ENCODE peak calls at places on chromosome 3, in ten cellular contexts. One of them, this sample, is unnamed.

GRCh38 chr3:147422226-147422933 is 13.2 kb downstream of the ZIC1 start:
- DNase-seq in stomach: no peak
- DNase-seq in mammary epithelial cell: no peak
- DNase-seq in OCI-LY7: no peak
- DNase-seq in sigmoid colon: no peak
- DNase-seq in brain microvascular endothelial cell: peak
- DNase-seq in fibroblast of lung: no peak
- DNase-seq in ovary: no peak
- DNase-seq in body of pancreas: no peak
- DNase-seq in PC-3: no peak
- DNase-seq in this sample: no peak

GRCh38 chr3:57112206-57112605 is 51.7 kb downstream of the SPATA12 start:
- DNase-seq in fibroblast of lung: no peak
- DNase-seq in ovary: no peak
- DNase-seq in body of pancreas: no peak
- DNase-seq in brain microvascular endothelial cell: no peak
- DNase-seq in sigmoid colon: no peak
- DNase-seq in OCI-LY7: peak
- DNase-seq in PC-3: no peak
- DNase-seq in stomach: no peak
- DNase-seq in mammary epithelial cell: no peak
- DNase-seq in this sample: no peak

GRCh38 chr3:51422211-51422610 is 31.1 kb downstream of the RBM15B start:
- DNase-seq in fibroblast of lung: no peak
- DNase-seq in stomach: no peak
- DNase-seq in sigmoid colon: no peak
- DNase-seq in mammary epithelial cell: no peak
- DNase-seq in OCI-LY7: no peak
- DNase-seq in ovary: no peak
- DNase-seq in body of pancreas: no peak
- DNase-seq in brain microvascular endothelial cell: no peak
- DNase-seq in PC-3: no peak
- DNase-seq in this sample: no peak

GRCh38 chr3:178419078-178419477 is 117.2 kb upstream of the KCNMB2 start:
- DNase-seq in ovary: no peak
- DNase-seq in body of pancreas: no peak
- DNase-seq in mammary epithelial cell: peak
- DNase-seq in stomach: no peak
- DNase-seq in PC-3: peak
- DNase-seq in brain microvascular endothelial cell: peak
- DNase-seq in fibroblast of lung: peak
- DNase-seq in sigmoid colon: no peak
- DNase-seq in OCI-LY7: no peak
- DNase-seq in this sample: no peak

GRCh38 chr3:37904614-37905047 is 43.0 kb downstream of the CTDSPL start:
- DNase-seq in ovary: no peak
- DNase-seq in PC-3: no peak
- DNase-seq in body of pancreas: no peak
- DNase-seq in OCI-LY7: no peak
- DNase-seq in mammary epithelial cell: peak
- DNase-seq in sigmoid colon: no peak
- DNase-seq in brain microvascular endothelial cell: peak
- DNase-seq in fibroblast of lung: peak
- DNase-seq in stomach: no peak
- DNase-seq in this sample: no peak

GRCh38 chr3:147256739-147257138 is 149.6 kb downstream of the ZIC4 start:
- DNase-seq in PC-3: no peak
- DNase-seq in stomach: no peak
- DNase-seq in body of pancreas: no peak
- DNase-seq in ovary: no peak
- DNase-seq in brain microvascular endothelial cell: no peak
- DNase-seq in mammary epithelial cell: no peak
- DNase-seq in OCI-LY7: no peak
- DNase-seq in fibroblast of lung: no peak
- DNase-seq in sigmoid colon: no peak
- DNase-seq in this sample: no peak

GRCh38 chr3:138412821-138413531 is 21.4 kb upstream of the ESYT3 start:
- DNase-seq in ovary: no peak
- DNase-seq in fibroblast of lung: peak
- DNase-seq in OCI-LY7: no peak
- DNase-seq in stomach: no peak
- DNase-seq in sigmoid colon: no peak
- DNase-seq in brain microvascular endothelial cell: no peak
- DNase-seq in PC-3: peak
- DNase-seq in mammary epithelial cell: no peak
- DNase-seq in body of pancreas: no peak
- DNase-seq in this sample: no peak

GRCh38 chr3:25021816-25022215 is 406.2 kb upstream of the RARB start:
- DNase-seq in fibroblast of lung: peak
- DNase-seq in sigmoid colon: no peak
- DNase-seq in stomach: no peak
- DNase-seq in OCI-LY7: no peak
- DNase-seq in mammary epithelial cell: peak
- DNase-seq in ovary: no peak
- DNase-seq in brain microvascular endothelial cell: peak
- DNase-seq in PC-3: peak
- DNase-seq in body of pancreas: no peak
- DNase-seq in this sample: no peak

GRCh38 chr3:120093923-120094775 is at the start of gene GSK3B:
- DNase-seq in OCI-LY7: peak
- DNase-seq in brain microvascular endothelial cell: peak
- DNase-seq in stomach: peak
- DNase-seq in mammary epithelial cell: peak
- DNase-seq in fibroblast of lung: no peak
- DNase-seq in PC-3: no peak
- DNase-seq in body of pancreas: peak
- DNase-seq in ovary: peak
- DNase-seq in sigmoid colon: peak
- DNase-seq in this sample: no peak

GRCh38 chr3:185900228-185900627 is 37.6 kb downstream of the TRA2B start:
- DNase-seq in stomach: no peak
- DNase-seq in PC-3: peak
- DNase-seq in mammary epithelial cell: peak
- DNase-seq in ovary: no peak
- DNase-seq in brain microvascular endothelial cell: peak
- DNase-seq in sigmoid colon: no peak
- DNase-seq in fibroblast of lung: peak
- DNase-seq in body of pancreas: peak
- DNase-seq in OCI-LY7: no peak
- DNase-seq in this sample: no peak

GRCh38 chr3:43418601-43419272 is 132.4 kb downstream of the SNRK start:
- DNase-seq in PC-3: peak
- DNase-seq in sigmoid colon: no peak
- DNase-seq in fibroblast of lung: peak
- DNase-seq in stomach: no peak
- DNase-seq in brain microvascular endothelial cell: no peak
- DNase-seq in body of pancreas: peak
- DNase-seq in mammary epithelial cell: no peak
- DNase-seq in OCI-LY7: no peak
- DNase-seq in ovary: no peak
- DNase-seq in this sample: no peak

GRCh38 chr3:196985954-196986885 is 17.6 kb upstream of the PIGZ start:
- DNase-seq in sigmoid colon: peak
- DNase-seq in fibroblast of lung: no peak
- DNase-seq in body of pancreas: no peak
- DNase-seq in mammary epithelial cell: no peak
- DNase-seq in OCI-LY7: no peak
- DNase-seq in PC-3: no peak
- DNase-seq in brain microvascular endothelial cell: no peak
- DNase-seq in stomach: no peak
- DNase-seq in ovary: no peak
- DNase-seq in this sample: no peak

DNA sequence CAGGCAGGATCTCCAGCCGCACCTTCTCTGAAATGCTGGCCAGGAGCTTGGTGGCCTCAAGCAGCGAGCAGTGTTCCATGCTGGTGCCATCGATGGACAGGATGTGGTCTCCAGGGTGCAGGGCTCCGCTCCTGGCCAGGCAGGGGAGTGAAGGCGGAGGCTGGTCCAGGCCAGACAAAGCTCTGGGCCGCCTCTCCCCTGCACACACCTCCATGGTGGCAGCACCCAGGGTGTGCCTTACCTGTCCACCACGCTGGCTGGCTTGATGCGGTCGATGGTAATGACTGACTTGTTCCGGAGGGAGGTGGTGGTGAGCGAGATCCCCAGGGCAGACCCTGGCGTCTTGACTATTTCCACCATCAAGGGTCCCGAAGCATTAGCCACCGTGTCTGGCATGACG is 20.0 kb downstream of the GRIP2 start:
- DNase-seq in body of pancreas: no peak
- DNase-seq in fibroblast of lung: no peak
- DNase-seq in mammary epithelial cell: no peak
- DNase-seq in ovary: peak
- DNase-seq in OCI-LY7: no peak
- DNase-seq in sigmoid colon: peak
- DNase-seq in brain microvascular endothelial cell: no peak
- DNase-seq in stomach: no peak
- DNase-seq in PC-3: no peak
- DNase-seq in this sample: no peak
- TF ChIP-seq CTCF in body of pancreas: no peak
- TF ChIP-seq CTCF in fibroblast of lung: no peak
- TF ChIP-seq CTCF in mammary epithelial cell: no peak
- TF ChIP-seq CTCF in ovary: no peak
- TF ChIP-seq CTCF in OCI-LY7: no peak
- TF ChIP-seq CTCF in sigmoid colon: no peak
- TF ChIP-seq CTCF in brain microvascular endothelial cell: no peak
- TF ChIP-seq CTCF in stomach: no peak
- TF ChIP-seq CTCF in PC-3: no peak
- TF ChIP-seq CTCF in this sample: no peak

GRCh38 chr3:20142517-20142916 is 43.5 kb downstream of the SGO1 start:
- DNase-seq in ovary: no peak
- DNase-seq in sigmoid colon: no peak
- DNase-seq in mammary epithelial cell: no peak
- DNase-seq in brain microvascular endothelial cell: no peak
- DNase-seq in fibroblast of lung: no peak
- DNase-seq in body of pancreas: no peak
- DNase-seq in PC-3: no peak
- DNase-seq in stomach: no peak
- DNase-seq in OCI-LY7: no peak
- DNase-seq in this sample: no peak

GRCh38 chr3:20140881-20141280 is 45.1 kb downstream of the SGO1 start:
- DNase-seq in brain microvascular endothelial cell: no peak
- DNase-seq in PC-3: no peak
- DNase-seq in mammary epithelial cell: no peak
- DNase-seq in body of pancreas: no peak
- DNase-seq in stomach: no peak
- DNase-seq in sigmoid colon: no peak
- DNase-seq in OCI-LY7: no peak
- DNase-seq in fibroblast of lung: no peak
- DNase-seq in ovary: no peak
- DNase-seq in this sample: no peak

GRCh38 chr3:20143519-20143918 is 42.5 kb downstream of the SGO1 start:
- DNase-seq in OCI-LY7: no peak
- DNase-seq in body of pancreas: no peak
- DNase-seq in brain microvascular endothelial cell: no peak
- DNase-seq in mammary epithelial cell: no peak
- DNase-seq in fibroblast of lung: no peak
- DNase-seq in sigmoid colon: no peak
- DNase-seq in stomach: no peak
- DNase-seq in PC-3: no peak
- DNase-seq in ovary: no peak
- DNase-seq in this sample: no peak

GRCh38 chr3:20141306-20141705 is 44.7 kb downstream of the SGO1 start:
- DNase-seq in mammary epithelial cell: no peak
- DNase-seq in fibroblast of lung: no peak
- DNase-seq in brain microvascular endothelial cell: no peak
- DNase-seq in ovary: no peak
- DNase-seq in PC-3: no peak
- DNase-seq in sigmoid colon: no peak
- DNase-seq in stomach: no peak
- DNase-seq in body of pancreas: no peak
- DNase-seq in OCI-LY7: no peak
- DNase-seq in this sample: no peak

DNA sequence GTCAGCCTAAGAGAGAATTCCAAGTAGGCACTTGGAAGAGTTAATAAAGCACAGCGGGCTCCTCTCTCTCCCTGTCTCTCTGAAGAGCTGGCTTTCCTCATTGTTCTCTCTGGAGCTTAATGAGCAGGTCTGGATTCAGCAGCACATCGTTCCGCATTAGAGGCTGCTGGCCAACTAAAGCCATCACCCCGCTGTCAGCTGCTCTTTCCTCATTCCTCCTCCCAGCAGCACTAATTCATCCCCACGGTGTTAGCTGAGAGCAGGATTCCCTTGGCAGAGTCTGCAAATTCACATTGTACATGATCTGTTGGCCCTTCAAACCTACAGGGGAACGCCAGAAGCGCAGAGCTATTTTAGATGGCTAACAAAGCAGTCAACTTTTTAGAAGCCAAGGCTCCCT is 44.2 kb downstream of the SGO1 start:
- DNase-seq in ovary: peak
- DNase-seq in mammary epithelial cell: no peak
- DNase-seq in PC-3: no peak
- DNase-seq in stomach: no peak
- DNase-seq in body of pancreas: peak
- DNase-seq in sigmoid colon: peak
- DNase-seq in OCI-LY7: no peak
- DNase-seq in brain microvascular endothelial cell: no peak
- DNase-seq in fibroblast of lung: peak
- DNase-seq in this sample: no peak
- H3K4me3 ChIP-seq in ovary: no peak
- H3K4me3 ChIP-seq in mammary epithelial cell: no peak
- H3K4me3 ChIP-seq in PC-3: no peak
- H3K4me3 ChIP-seq in stomach: no peak
- H3K4me3 ChIP-seq in body of pancreas: no peak
- H3K4me3 ChIP-seq in sigmoid colon: no peak
- H3K4me3 ChIP-seq in OCI-LY7: no peak
- H3K4me3 ChIP-seq in brain microvascular endothelial cell: no peak
- H3K4me3 ChIP-seq in fibroblast of lung: no peak
- H3K4me3 ChIP-seq in this sample: no peak

DNA sequence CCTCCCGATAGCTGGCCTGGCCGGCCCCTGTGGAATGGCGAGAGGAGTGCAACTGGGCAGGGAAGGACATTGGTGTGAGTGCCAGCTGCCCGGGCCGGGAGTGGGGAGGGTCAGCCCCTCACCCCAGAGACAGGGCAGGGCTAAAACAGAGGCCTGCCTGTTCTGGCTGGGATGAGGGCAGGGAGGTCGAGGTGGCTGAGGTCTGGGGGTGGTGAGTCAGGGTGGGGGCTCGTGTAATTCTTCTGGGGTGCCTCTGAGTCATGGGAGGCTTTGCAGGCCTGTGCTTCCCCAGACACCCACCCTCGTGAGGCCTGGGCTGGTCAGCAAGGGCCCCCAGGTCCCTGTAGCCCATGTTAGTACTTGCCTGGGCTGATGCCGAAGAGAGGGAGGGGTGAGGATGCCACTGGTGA is 1.5 kb downstream of the SEMA3B start:
- DNase-seq in sigmoid colon: no peak
- DNase-seq in body of pancreas: no peak
- DNase-seq in fibroblast of lung: peak
- DNase-seq in mammary epithelial cell: peak
- DNase-seq in ovary: no peak
- DNase-seq in PC-3: no peak
- DNase-seq in stomach: no peak
- DNase-seq in brain microvascular endothelial cell: no peak
- DNase-seq in OCI-LY7: no peak
- DNase-seq in this sample: no peak
- H3K27ac ChIP-seq in sigmoid colon: peak
- H3K27ac ChIP-seq in body of pancreas: peak
- H3K27ac ChIP-seq in fibroblast of lung: no peak
- H3K27ac ChIP-seq in mammary epithelial cell: peak
- H3K27ac ChIP-seq in ovary: no peak
- H3K27ac ChIP-seq in PC-3: peak
- H3K27ac ChIP-seq in stomach: peak
- H3K27ac ChIP-seq in brain microvascular endothelial cell: no peak
- H3K27ac ChIP-seq in OCI-LY7: no peak
- H3K27ac ChIP-seq in this sample: peak

GRCh38 chr3:181930105-181930504 is 218.4 kb downstream of the SOX2 start:
- DNase-seq in ovary: no peak
- DNase-seq in brain microvascular endothelial cell: no peak
- DNase-seq in OCI-LY7: no peak
- DNase-seq in fibroblast of lung: no peak
- DNase-seq in mammary epithelial cell: no peak
- DNase-seq in sigmoid colon: no peak
- DNase-seq in body of pancreas: no peak
- DNase-seq in PC-3: no peak
- DNase-seq in stomach: no peak
- DNase-seq in this sample: no peak
- TF ChIP-seq CTCF in ovary: no peak
- TF ChIP-seq CTCF in brain microvascular endothelial cell: no peak
- TF ChIP-seq CTCF in OCI-LY7: no peak
- TF ChIP-seq CTCF in fibroblast of lung: no peak
- TF ChIP-seq CTCF in mammary epithelial cell: no peak
- TF ChIP-seq CTCF in sigmoid colon: no peak
- TF ChIP-seq CTCF in body of pancreas: no peak
- TF ChIP-seq CTCF in PC-3: no peak
- TF ChIP-seq CTCF in stomach: no peak
- TF ChIP-seq CTCF in this sample: no peak